ENCODE peak calls at places on chromosomes 7 and 10, in seven cellular contexts. One of them, this sample, is unnamed.

GRCh38 chr7:148794476-148794875 is 89.6 kb downstream of the EZH2 start:
- DNase-seq in CD4-positive, alpha-beta memory T cell: no peak
- DNase-seq in small intestine: no peak
- DNase-seq in fibroblast of the aortic adventitia: no peak
- DNase-seq in cerebellar cortex: no peak
- DNase-seq in endothelial cell of umbilical vein: no peak
- DNase-seq in H7: no peak
- DNase-seq in this sample: no peak

GRCh38 chr10:79387466-79387973 is 40.3 kb downstream of the PPIF start:
- DNase-seq in CD4-positive, alpha-beta memory T cell: no peak
- DNase-seq in fibroblast of the aortic adventitia: no peak
- DNase-seq in H7: peak
- DNase-seq in small intestine: no peak
- DNase-seq in cerebellar cortex: no peak
- DNase-seq in endothelial cell of umbilical vein: no peak
- DNase-seq in this sample: no peak

GRCh38 chr10:64873959-64874358 is 1352.8 kb downstream of the REEP3 start:
- DNase-seq in cerebellar cortex: no peak
- DNase-seq in H7: no peak
- DNase-seq in CD4-positive, alpha-beta memory T cell: no peak
- DNase-seq in fibroblast of the aortic adventitia: no peak
- DNase-seq in endothelial cell of umbilical vein: peak
- DNase-seq in small intestine: no peak
- DNase-seq in this sample: no peak

GRCh38 chr7:40765633-40766032 is 630.8 kb downstream of the SUGCT start:
- DNase-seq in fibroblast of the aortic adventitia: no peak
- DNase-seq in cerebellar cortex: no peak
- DNase-seq in CD4-positive, alpha-beta memory T cell: no peak
- DNase-seq in H7: no peak
- DNase-seq in endothelial cell of umbilical vein: no peak
- DNase-seq in small intestine: no peak
- DNase-seq in this sample: no peak

GRCh38 chr7:120867932-120868331 is 10.0 kb upstream of the TSPAN12 start:
- DNase-seq in endothelial cell of umbilical vein: no peak
- DNase-seq in cerebellar cortex: no peak
- DNase-seq in CD4-positive, alpha-beta memory T cell: no peak
- DNase-seq in fibroblast of the aortic adventitia: no peak
- DNase-seq in H7: no peak
- DNase-seq in small intestine: peak
- DNase-seq in this sample: no peak

GRCh38 chr7:155450558-155450827 is 7.4 kb upstream of the EN2 start:
- DNase-seq in endothelial cell of umbilical vein: no peak
- DNase-seq in CD4-positive, alpha-beta memory T cell: no peak
- DNase-seq in small intestine: no peak
- DNase-seq in cerebellar cortex: no peak
- DNase-seq in H7: no peak
- DNase-seq in fibroblast of the aortic adventitia: no peak
- DNase-seq in this sample: no peak

GRCh38 chr10:17851611-17852010 is 42.5 kb downstream of the MRC1 start:
- DNase-seq in fibroblast of the aortic adventitia: no peak
- DNase-seq in endothelial cell of umbilical vein: peak
- DNase-seq in cerebellar cortex: no peak
- DNase-seq in CD4-positive, alpha-beta memory T cell: no peak
- DNase-seq in small intestine: peak
- DNase-seq in H7: no peak
- DNase-seq in this sample: no peak

GRCh38 chr7:2054927-2055326 is 177.8 kb downstream of the MAD1L1 start:
- DNase-seq in fibroblast of the aortic adventitia: no peak
- DNase-seq in H7: no peak
- DNase-seq in small intestine: no peak
- DNase-seq in endothelial cell of umbilical vein: no peak
- DNase-seq in cerebellar cortex: no peak
- DNase-seq in CD4-positive, alpha-beta memory T cell: no peak
- DNase-seq in this sample: no peak

GRCh38 chr10:16776896-16777295 is 40.3 kb downstream of the RSU1 start:
- DNase-seq in cerebellar cortex: no peak
- DNase-seq in endothelial cell of umbilical vein: peak
- DNase-seq in H7: no peak
- DNase-seq in small intestine: no peak
- DNase-seq in fibroblast of the aortic adventitia: peak
- DNase-seq in CD4-positive, alpha-beta memory T cell: no peak
- DNase-seq in this sample: no peak

GRCh38 chr7:159086301-159086925 is 58.3 kb downstream of the VIPR2 start:
- DNase-seq in CD4-positive, alpha-beta memory T cell: no peak
- DNase-seq in fibroblast of the aortic adventitia: no peak
- DNase-seq in endothelial cell of umbilical vein: no peak
- DNase-seq in H7: no peak
- DNase-seq in small intestine: no peak
- DNase-seq in cerebellar cortex: no peak
- DNase-seq in this sample: no peak

GRCh38 chr7:142587578-142588191 is 161.6 kb upstream of the PRSS1 start:
- DNase-seq in endothelial cell of umbilical vein: peak
- DNase-seq in small intestine: peak
- DNase-seq in CD4-positive, alpha-beta memory T cell: peak
- DNase-seq in H7: peak
- DNase-seq in fibroblast of the aortic adventitia: peak
- DNase-seq in cerebellar cortex: peak
- DNase-seq in this sample: peak

GRCh38 chr10:102919237-102919959 is 1.3 kb downstream of the CNNM2 start:
- DNase-seq in small intestine: peak
- DNase-seq in CD4-positive, alpha-beta memory T cell: no peak
- DNase-seq in H7: peak
- DNase-seq in cerebellar cortex: peak
- DNase-seq in fibroblast of the aortic adventitia: peak
- DNase-seq in endothelial cell of umbilical vein: peak
- DNase-seq in this sample: no peak

GRCh38 chr7:122588621-122589020 is 110.3 kb downstream of the RNF133 start:
- DNase-seq in CD4-positive, alpha-beta memory T cell: no peak
- DNase-seq in small intestine: no peak
- DNase-seq in endothelial cell of umbilical vein: no peak
- DNase-seq in fibroblast of the aortic adventitia: peak
- DNase-seq in H7: no peak
- DNase-seq in cerebellar cortex: no peak
- DNase-seq in this sample: no peak

GRCh38 chr10:46528171-46528671 is 28.2 kb downstream of the GPRIN2 start:
- DNase-seq in CD4-positive, alpha-beta memory T cell: no peak
- DNase-seq in cerebellar cortex: no peak
- DNase-seq in H7: no peak
- DNase-seq in small intestine: no peak
- DNase-seq in fibroblast of the aortic adventitia: no peak
- DNase-seq in endothelial cell of umbilical vein: no peak
- DNase-seq in this sample: no peak

GRCh38 chr7:90551036-90551435 is 45.1 kb upstream of the CDK14 start:
- DNase-seq in small intestine: no peak
- DNase-seq in endothelial cell of umbilical vein: no peak
- DNase-seq in fibroblast of the aortic adventitia: no peak
- DNase-seq in H7: no peak
- DNase-seq in CD4-positive, alpha-beta memory T cell: no peak
- DNase-seq in cerebellar cortex: no peak
- DNase-seq in this sample: no peak

GRCh38 chr7:93117852-93118530 is at the start of gene SAMD9:
- DNase-seq in small intestine: peak
- DNase-seq in H7: peak
- DNase-seq in fibroblast of the aortic adventitia: peak
- DNase-seq in endothelial cell of umbilical vein: peak
- DNase-seq in CD4-positive, alpha-beta memory T cell: peak
- DNase-seq in cerebellar cortex: peak
- DNase-seq in this sample: peak

GRCh38 chr7:159036916-159037605 is 107.6 kb downstream of the VIPR2 start:
- DNase-seq in small intestine: peak
- DNase-seq in cerebellar cortex: no peak
- DNase-seq in CD4-positive, alpha-beta memory T cell: no peak
- DNase-seq in endothelial cell of umbilical vein: no peak
- DNase-seq in H7: peak
- DNase-seq in fibroblast of the aortic adventitia: no peak
- DNase-seq in this sample: no peak

GRCh38 chr10:11853468-11853867 is 30.3 kb downstream of the PROSER2 start:
- DNase-seq in cerebellar cortex: no peak
- DNase-seq in small intestine: no peak
- DNase-seq in CD4-positive, alpha-beta memory T cell: no peak
- DNase-seq in endothelial cell of umbilical vein: no peak
- DNase-seq in fibroblast of the aortic adventitia: no peak
- DNase-seq in H7: peak
- DNase-seq in this sample: no peak

GRCh38 chr7:84162125-84162524 is 32.5 kb downstream of the SEMA3A start:
- DNase-seq in small intestine: no peak
- DNase-seq in H7: no peak
- DNase-seq in CD4-positive, alpha-beta memory T cell: no peak
- DNase-seq in endothelial cell of umbilical vein: no peak
- DNase-seq in cerebellar cortex: no peak
- DNase-seq in fibroblast of the aortic adventitia: no peak
- DNase-seq in this sample: no peak

GRCh38 chr7:1694551-1694950 is 24.5 kb downstream of the ELFN1 start:
- DNase-seq in small intestine: no peak
- DNase-seq in endothelial cell of umbilical vein: no peak
- DNase-seq in H7: no peak
- DNase-seq in cerebellar cortex: no peak
- DNase-seq in fibroblast of the aortic adventitia: no peak
- DNase-seq in CD4-positive, alpha-beta memory T cell: no peak
- DNase-seq in this sample: no peak

GRCh38 chr7:26397786-26398435 is 106.2 kb downstream of the SNX10 start:
- DNase-seq in cerebellar cortex: peak
- DNase-seq in CD4-positive, alpha-beta memory T cell: no peak
- DNase-seq in small intestine: peak
- DNase-seq in endothelial cell of umbilical vein: no peak
- DNase-seq in H7: peak
- DNase-seq in fibroblast of the aortic adventitia: no peak
- DNase-seq in this sample: peak

GRCh38 chr10:35336084-35336831 is at the start of gene CCNY:
- DNase-seq in endothelial cell of umbilical vein: peak
- DNase-seq in cerebellar cortex: peak
- DNase-seq in small intestine: peak
- DNase-seq in fibroblast of the aortic adventitia: peak
- DNase-seq in H7: peak
- DNase-seq in CD4-positive, alpha-beta memory T cell: peak
- DNase-seq in this sample: peak

GRCh38 chr7:1804310-1804709 is 134.2 kb downstream of the ELFN1 start:
- DNase-seq in fibroblast of the aortic adventitia: no peak
- DNase-seq in small intestine: no peak
- DNase-seq in H7: peak
- DNase-seq in cerebellar cortex: no peak
- DNase-seq in CD4-positive, alpha-beta memory T cell: no peak
- DNase-seq in endothelial cell of umbilical vein: no peak
- DNase-seq in this sample: no peak

GRCh38 chr7:28179081-28180030 is 1.2 kb downstream of the JAZF1 start:
- DNase-seq in cerebellar cortex: peak
- DNase-seq in endothelial cell of umbilical vein: peak
- DNase-seq in H7: peak
- DNase-seq in fibroblast of the aortic adventitia: no peak
- DNase-seq in small intestine: peak
- DNase-seq in CD4-positive, alpha-beta memory T cell: peak
- DNase-seq in this sample: peak

GRCh38 chr10:11724938-11725776 is 17.0 kb upstream of the ECHDC3 start:
- DNase-seq in small intestine: peak
- DNase-seq in cerebellar cortex: peak
- DNase-seq in fibroblast of the aortic adventitia: peak
- DNase-seq in CD4-positive, alpha-beta memory T cell: peak
- DNase-seq in H7: peak
- DNase-seq in endothelial cell of umbilical vein: peak
- DNase-seq in this sample: no peak

GRCh38 chr10:14162626-14163344 is 167.9 kb downstream of the FRMD4A start:
- DNase-seq in cerebellar cortex: no peak
- DNase-seq in endothelial cell of umbilical vein: no peak
- DNase-seq in small intestine: no peak
- DNase-seq in fibroblast of the aortic adventitia: no peak
- DNase-seq in H7: no peak
- DNase-seq in CD4-positive, alpha-beta memory T cell: no peak
- DNase-seq in this sample: no peak

GRCh38 chr7:44471436-44471835 is 19.0 kb downstream of the NUDCD3 start:
- DNase-seq in H7: no peak
- DNase-seq in fibroblast of the aortic adventitia: no peak
- DNase-seq in CD4-positive, alpha-beta memory T cell: no peak
- DNase-seq in small intestine: no peak
- DNase-seq in cerebellar cortex: no peak
- DNase-seq in endothelial cell of umbilical vein: no peak
- DNase-seq in this sample: no peak

GRCh38 chr7:101172854-101173751 is 7.0 kb downstream of the NAT16 start:
- DNase-seq in cerebellar cortex: no peak
- DNase-seq in H7: peak
- DNase-seq in fibroblast of the aortic adventitia: peak
- DNase-seq in endothelial cell of umbilical vein: peak
- DNase-seq in small intestine: peak
- DNase-seq in CD4-positive, alpha-beta memory T cell: no peak
- DNase-seq in this sample: no peak

GRCh38 chr7:138833596-138833995 is 35.6 kb upstream of the ATP6V0A4 start:
- DNase-seq in small intestine: no peak
- DNase-seq in endothelial cell of umbilical vein: no peak
- DNase-seq in cerebellar cortex: no peak
- DNase-seq in CD4-positive, alpha-beta memory T cell: no peak
- DNase-seq in H7: no peak
- DNase-seq in fibroblast of the aortic adventitia: no peak
- DNase-seq in this sample: no peak

GRCh38 chr7:80218723-80219122 is 84.1 kb downstream of the GNAI1 start:
- DNase-seq in small intestine: peak
- DNase-seq in CD4-positive, alpha-beta memory T cell: no peak
- DNase-seq in endothelial cell of umbilical vein: peak
- DNase-seq in cerebellar cortex: no peak
- DNase-seq in fibroblast of the aortic adventitia: peak
- DNase-seq in H7: no peak
- DNase-seq in this sample: no peak

GRCh38 chr7:123352226-123352550 is 152.4 kb upstream of the SLC13A1 start:
- DNase-seq in endothelial cell of umbilical vein: no peak
- DNase-seq in CD4-positive, alpha-beta memory T cell: no peak
- DNase-seq in small intestine: no peak
- DNase-seq in H7: no peak
- DNase-seq in fibroblast of the aortic adventitia: no peak
- DNase-seq in cerebellar cortex: peak
- DNase-seq in this sample: no peak

GRCh38 chr7:1806354-1806753 is 136.3 kb downstream of the ELFN1 start:
- DNase-seq in cerebellar cortex: no peak
- DNase-seq in CD4-positive, alpha-beta memory T cell: no peak
- DNase-seq in endothelial cell of umbilical vein: no peak
- DNase-seq in H7: no peak
- DNase-seq in fibroblast of the aortic adventitia: no peak
- DNase-seq in small intestine: no peak
- DNase-seq in this sample: no peak

GRCh38 chr7:28686418-28686800 is 271.7 kb downstream of the TRIL start:
- DNase-seq in CD4-positive, alpha-beta memory T cell: no peak
- DNase-seq in endothelial cell of umbilical vein: peak
- DNase-seq in fibroblast of the aortic adventitia: peak
- DNase-seq in small intestine: no peak
- DNase-seq in cerebellar cortex: peak
- DNase-seq in H7: peak
- DNase-seq in this sample: no peak

GRCh38 chr7:88456490-88456889 is 149.8 kb upstream of the STEAP4 start:
- DNase-seq in CD4-positive, alpha-beta memory T cell: no peak
- DNase-seq in H7: no peak
- DNase-seq in small intestine: no peak
- DNase-seq in cerebellar cortex: no peak
- DNase-seq in endothelial cell of umbilical vein: no peak
- DNase-seq in fibroblast of the aortic adventitia: no peak
- DNase-seq in this sample: no peak

This sample was measured in CD4-positive, CD25-positive, alpha-beta regulatory T cell.